ENCODE peak calls at places on chromosome 1, in four cellular contexts. U is CD8-positive, alpha-beta T cell; I is neural crest cell; S is WTC11. Z is an unnamed sample.
A peak's percentile ranks its signal among the peaks of the same experiment; 100 is the strongest.

GRCh38 chr1:7253118-7253480 is 467.8 kb downstream of the CAMTA1 start:
- DNase-seq in U (peak; percentile 25), I (no peak), S (no peak), Z (no peak)

GRCh38 chr1:158003409-158003805 is 10.0 kb downstream of the KIRREL1 start:
- DNase-seq in U (no peak), I (no peak), S (no peak), Z (no peak)

GRCh38 chr1:3661631-3662030 is 9.3 kb downstream of the TP73 start:
- DNase-seq in U (no peak), I (no peak), S (no peak), Z (no peak)

GRCh38 chr1:99600782-99601181 is 45.1 kb upstream of the PALMD start:
- DNase-seq in U (no peak), I (peak; percentile 10), S (no peak), Z (no peak)

GRCh38 chr1:82597620-82598019 is 796.9 kb downstream of the ADGRL2 start:
- DNase-seq in U (no peak), I (no peak), S (no peak), Z (no peak)

GRCh38 chr1:213041443-213041842 is 9.6 kb upstream of the RPS6KC1 start:
- DNase-seq in U (no peak), I (no peak), S (no peak), Z (no peak)

GRCh38 chr1:27940297-27940696 is 5.5 kb downstream of the SMPDL3B start:
- DNase-seq in U (peak; percentile 82), I (peak; percentile 36), S (peak; percentile 66), Z (no peak)

GRCh38 chr1:119531606-119532323 is 24.8 kb downstream of the HSD3B1 start:
- DNase-seq in U (no peak), I (no peak), S (no peak), Z (no peak)

GRCh38 chr1:54342764-54343687 is 63.2 kb downstream of the SSBP3 start:
- DNase-seq in U (no peak), I (no peak), S (no peak), Z (no peak)

GRCh38 chr1:156233421-156234127 is 8.4 kb upstream of the BGLAP start:
- DNase-seq in U (no peak), I (no peak), S (no peak), Z (no peak)

GRCh38 chr1:15515026-15515663 is 8.9 kb downstream of the CASP9 start:
- DNase-seq in U (no peak), I (no peak), S (no peak), Z (no peak)

GRCh38 chr1:64280001-64280400 is 76.6 kb downstream of the UBE2U start:
- DNase-seq in U (no peak), I (no peak), S (no peak), Z (no peak)

GRCh38 chr1:112328600-112328999 is 67.4 kb upstream of the CTTNBP2NL start:
- DNase-seq in U (no peak), I (no peak), S (no peak), Z (no peak)

GRCh38 chr1:112849967-112850641 is 105.9 kb downstream of the SLC16A1 start:
- DNase-seq in U (no peak), I (peak; percentile 4), S (peak; percentile 42), Z (no peak)

GRCh38 chr1:9946315-9946714 is 3.0 kb downstream of the NMNAT1 start:
- DNase-seq in U (no peak), I (no peak), S (no peak), Z (no peak)

GRCh38 chr1:9942939-9943807 is at the start of the genes LZIC and NMNAT1:
- DNase-seq in U (peak; percentile 94), I (peak; percentile 90), S (peak; percentile 93), Z (peak; percentile 82)

GRCh38 chr1:9942399-9942938 is 722 bp downstream of the LZIC start:
- DNase-seq in U (no peak), I (peak; percentile 6), S (no peak), Z (no peak)
- TF ChIP-seq CTCF in U (peak; percentile 57), I (peak; percentile 78), S (peak; percentile 20), Z (peak; percentile 64)

DNA sequence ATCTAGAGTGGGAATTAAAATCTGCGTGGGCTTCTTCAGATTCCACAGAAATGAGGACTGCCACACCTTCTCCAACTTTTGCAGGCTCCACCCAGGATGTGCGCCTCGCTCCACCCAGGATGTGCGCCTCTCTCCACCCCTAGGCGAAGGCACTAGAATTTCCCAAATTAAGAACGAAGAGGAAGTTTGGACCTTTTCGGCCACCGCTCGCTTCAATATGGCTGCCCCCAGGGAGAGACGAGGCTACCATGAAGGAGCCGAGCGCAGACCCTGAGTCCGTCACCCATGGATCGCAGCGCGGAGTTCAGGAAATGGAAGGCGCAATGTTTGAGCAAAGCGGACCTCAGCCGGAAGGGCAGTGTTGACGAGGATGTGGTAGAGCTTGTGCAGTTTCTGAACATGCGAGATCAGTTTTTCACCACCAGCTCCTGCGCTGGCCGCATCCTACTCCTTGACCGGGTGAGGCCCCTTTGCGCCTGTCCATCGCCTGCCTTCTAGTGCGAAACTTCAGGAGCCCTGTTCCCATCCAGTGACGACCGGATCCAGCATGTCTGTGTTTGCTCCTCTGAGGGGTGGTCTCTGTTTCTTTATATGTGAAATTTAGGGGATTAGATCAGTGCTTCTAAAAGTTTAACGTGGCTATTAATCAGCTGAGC is at the start of the genes CRYZ and TYW3:
- DNase-seq in U (peak; percentile 87), I (peak; percentile 46), S (peak; percentile 84), Z (peak; percentile 51)
- TF ChIP-seq CTCF in U (no peak), I (no peak), S (no peak), Z (no peak)

GRCh38 chr1:189678779-189679178 is 798.9 kb downstream of the BRINP3 start:
- DNase-seq in U (no peak), I (no peak), S (no peak), Z (no peak)
- TF ChIP-seq CTCF in U (no peak), I (peak; percentile 38), S (peak; percentile 35), Z (no peak)

GRCh38 chr1:86621286-86621685 is 74.4 kb downstream of the CLCA4 start:
- DNase-seq in U (no peak), I (no peak), S (no peak), Z (no peak)
- TF ChIP-seq CTCF in U (no peak), I (no peak), S (no peak), Z (no peak)

DNA sequence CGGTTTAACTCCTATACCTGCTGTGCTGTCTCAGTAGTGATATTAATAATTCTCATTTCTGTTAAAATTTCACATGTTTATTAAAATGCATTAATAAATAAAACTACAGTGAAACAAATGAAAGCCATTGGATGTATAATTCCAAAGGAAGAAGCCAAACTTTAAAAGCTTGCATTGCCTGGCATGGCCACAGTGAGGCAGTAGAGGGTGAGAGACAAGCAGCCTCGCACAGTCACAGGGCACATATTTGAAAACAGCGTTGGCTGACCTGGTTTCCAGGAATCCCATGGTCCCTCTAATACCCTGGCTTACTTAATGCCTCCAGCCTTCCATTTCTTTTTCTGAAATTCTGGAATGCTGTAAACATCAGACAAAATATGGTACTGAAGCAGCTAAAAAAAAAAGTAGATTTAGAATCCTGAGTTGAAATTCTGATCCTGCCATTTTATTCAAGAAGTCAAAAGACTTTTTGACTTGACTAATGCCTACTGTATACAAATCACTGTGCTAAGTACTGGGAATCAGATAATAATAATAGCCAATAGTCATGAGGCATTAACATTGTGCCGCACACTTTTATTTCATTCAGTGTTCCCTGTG is 6.7 kb upstream of the RNASEL start:
- DNase-seq in U (peak; percentile 71), I (peak; percentile 76), S (peak; percentile 84), Z (peak; percentile 47)
- TF ChIP-seq CTCF in U (peak; percentile 86), I (peak; percentile 89), S (peak; percentile 70), Z (peak; percentile 85)

GRCh38 chr1:203286161-203286984 is 18.9 kb upstream of the BTG2 start:
- DNase-seq in U (no peak), I (no peak), S (no peak), Z (no peak)

GRCh38 chr1:203287896-203288295 is 17.4 kb upstream of the BTG2 start:
- DNase-seq in U (no peak), I (no peak), S (no peak), Z (no peak)

GRCh38 chr1:203289281-203289981 is 15.9 kb upstream of the BTG2 start:
- DNase-seq in U (peak; percentile 88), I (no peak), S (no peak), Z (no peak)

GRCh38 chr1:203288351-203288894 is 16.9 kb upstream of the BTG2 start:
- DNase-seq in U (no peak), I (no peak), S (no peak), Z (no peak)

GRCh38 chr1:203287109-203287893 is 18.0 kb upstream of the BTG2 start:
- DNase-seq in U (peak; percentile 79), I (no peak), S (no peak), Z (no peak)
- TF ChIP-seq CTCF in U (no peak), I (no peak), S (no peak), Z (no peak)

GRCh38 chr1:150162862-150163706 is 13.4 kb downstream of the PLEKHO1 start:
- DNase-seq in U (no peak), I (peak; percentile 58), S (peak; percentile 82), Z (peak; percentile 57)
- TF ChIP-seq CTCF in U (no peak), I (peak; percentile 52), S (no peak), Z (peak; percentile 37)

DNA sequence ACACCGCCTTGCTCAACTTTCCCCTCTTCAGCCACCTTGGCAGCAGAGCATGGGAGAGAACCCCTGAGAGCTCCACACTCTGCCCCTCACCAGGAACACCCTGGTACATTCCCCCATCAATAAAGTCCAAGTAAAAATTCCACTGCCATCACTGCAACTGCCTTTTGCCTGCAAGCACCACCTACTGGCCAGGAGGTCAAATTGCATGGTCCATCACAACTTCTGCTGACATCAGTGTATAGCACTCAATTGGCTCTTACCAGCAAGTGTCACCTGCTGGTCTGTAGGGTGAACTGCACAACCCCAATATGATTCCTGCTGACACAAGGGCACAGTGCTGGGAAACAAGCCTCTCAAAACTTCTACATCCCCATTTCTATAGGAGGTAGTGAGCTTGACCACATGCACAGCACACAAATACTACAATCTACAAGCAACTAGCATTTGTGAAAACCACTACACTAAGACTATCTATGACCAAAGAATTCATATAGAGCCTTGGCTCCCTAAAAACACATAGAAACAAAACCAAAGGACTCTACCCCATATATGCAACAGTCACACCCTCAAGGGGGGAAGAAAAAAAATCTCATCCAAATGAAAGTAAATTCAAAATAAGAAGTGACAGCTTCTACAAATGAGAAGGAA is 69.2 kb downstream of the FASLG start:
- DNase-seq in U (no peak), I (no peak), S (peak; percentile 58), Z (no peak)
- TF ChIP-seq CTCF in U (peak; percentile 57), I (peak; percentile 58), S (peak; percentile 90), Z (peak; percentile 52)

GRCh38 chr1:57468661-57469523 is 45.0 kb upstream of the DAB1 start:
- DNase-seq in U (no peak), I (no peak), S (no peak), Z (no peak)
- TF ChIP-seq CTCF in U (no peak), I (no peak), S (no peak), Z (no peak)